ENCODE peak calls at places on chromosomes 2 and 18, in eight cellular contexts. One of them, this sample, is unnamed.

GRCh38 chr18:52950153-52950552 is 610.2 kb downstream of the DCC start:
- DNase-seq in body of pancreas: no peak
- DNase-seq in cardiac muscle cell: no peak
- DNase-seq in endothelial cell of umbilical vein: no peak
- DNase-seq in small intestine: no peak
- DNase-seq in naive thymus-derived CD4-positive, alpha-beta T cell: no peak
- DNase-seq in heart left ventricle: no peak
- DNase-seq in esophagus squamous epithelium: no peak
- DNase-seq in this sample: no peak

GRCh38 chr18:34864836-34865497 is 154.9 kb downstream of the DTNA start:
- DNase-seq in body of pancreas: no peak
- DNase-seq in cardiac muscle cell: no peak
- DNase-seq in endothelial cell of umbilical vein: no peak
- DNase-seq in small intestine: no peak
- DNase-seq in naive thymus-derived CD4-positive, alpha-beta T cell: no peak
- DNase-seq in heart left ventricle: no peak
- DNase-seq in esophagus squamous epithelium: no peak
- DNase-seq in this sample: no peak

GRCh38 chr2:195319548-195320415 is 337.2 kb upstream of the SLC39A10 start:
- DNase-seq in body of pancreas: no peak
- DNase-seq in cardiac muscle cell: no peak
- DNase-seq in endothelial cell of umbilical vein: no peak
- DNase-seq in small intestine: no peak
- DNase-seq in naive thymus-derived CD4-positive, alpha-beta T cell: no peak
- DNase-seq in heart left ventricle: no peak
- DNase-seq in esophagus squamous epithelium: no peak
- DNase-seq in this sample: no peak

GRCh38 chr2:148885988-148886387 is 11.0 kb downstream of the KIF5C start:
- DNase-seq in body of pancreas: no peak
- DNase-seq in cardiac muscle cell: no peak
- DNase-seq in endothelial cell of umbilical vein: no peak
- DNase-seq in small intestine: no peak
- DNase-seq in naive thymus-derived CD4-positive, alpha-beta T cell: no peak
- DNase-seq in heart left ventricle: no peak
- DNase-seq in esophagus squamous epithelium: no peak
- DNase-seq in this sample: no peak

GRCh38 chr2:155547571-155547970 is 785.0 kb downstream of the NR4A2 start:
- DNase-seq in body of pancreas: no peak
- DNase-seq in cardiac muscle cell: no peak
- DNase-seq in endothelial cell of umbilical vein: no peak
- DNase-seq in small intestine: no peak
- DNase-seq in naive thymus-derived CD4-positive, alpha-beta T cell: no peak
- DNase-seq in heart left ventricle: no peak
- DNase-seq in esophagus squamous epithelium: no peak
- DNase-seq in this sample: no peak

GRCh38 chr18:2191180-2191790 is 380.0 kb downstream of the METTL4 start:
- DNase-seq in body of pancreas: no peak
- DNase-seq in cardiac muscle cell: no peak
- DNase-seq in endothelial cell of umbilical vein: no peak
- DNase-seq in small intestine: no peak
- DNase-seq in naive thymus-derived CD4-positive, alpha-beta T cell: no peak
- DNase-seq in heart left ventricle: no peak
- DNase-seq in esophagus squamous epithelium: no peak
- DNase-seq in this sample: no peak

GRCh38 chr18:35618703-35619102 is 37.2 kb downstream of the GALNT1 start:
- DNase-seq in body of pancreas: no peak
- DNase-seq in cardiac muscle cell: no peak
- DNase-seq in endothelial cell of umbilical vein: peak; percentile 59
- DNase-seq in small intestine: no peak
- DNase-seq in naive thymus-derived CD4-positive, alpha-beta T cell: no peak
- DNase-seq in heart left ventricle: no peak
- DNase-seq in esophagus squamous epithelium: no peak
- DNase-seq in this sample: no peak

GRCh38 chr2:217307023-217307422 is 447.2 kb upstream of the TNP1 start:
- DNase-seq in body of pancreas: peak; percentile 10
- DNase-seq in cardiac muscle cell: no peak
- DNase-seq in endothelial cell of umbilical vein: no peak
- DNase-seq in small intestine: no peak
- DNase-seq in naive thymus-derived CD4-positive, alpha-beta T cell: no peak
- DNase-seq in heart left ventricle: no peak
- DNase-seq in esophagus squamous epithelium: no peak
- DNase-seq in this sample: no peak

GRCh38 chr2:29700560-29700959 is 220.8 kb downstream of the ALK start:
- DNase-seq in body of pancreas: no peak
- DNase-seq in cardiac muscle cell: no peak
- DNase-seq in endothelial cell of umbilical vein: no peak
- DNase-seq in small intestine: no peak
- DNase-seq in naive thymus-derived CD4-positive, alpha-beta T cell: no peak
- DNase-seq in heart left ventricle: no peak
- DNase-seq in esophagus squamous epithelium: no peak
- DNase-seq in this sample: no peak

GRCh38 chr2:24448811-24449210 is 42.2 kb upstream of the NCOA1 start:
- DNase-seq in body of pancreas: no peak
- DNase-seq in cardiac muscle cell: no peak
- DNase-seq in endothelial cell of umbilical vein: no peak
- DNase-seq in small intestine: no peak
- DNase-seq in naive thymus-derived CD4-positive, alpha-beta T cell: no peak
- DNase-seq in heart left ventricle: no peak
- DNase-seq in esophagus squamous epithelium: no peak
- DNase-seq in this sample: no peak

GRCh38 chr2:11406492-11407381 is 59.2 kb downstream of the E2F6 start:
- DNase-seq in body of pancreas: no peak
- DNase-seq in cardiac muscle cell: peak; percentile 72
- DNase-seq in endothelial cell of umbilical vein: no peak
- DNase-seq in small intestine: peak; percentile 31
- DNase-seq in naive thymus-derived CD4-positive, alpha-beta T cell: no peak
- DNase-seq in heart left ventricle: no peak
- DNase-seq in esophagus squamous epithelium: no peak
- DNase-seq in this sample: no peak

GRCh38 chr2:234669611-234670010 is 172.7 kb upstream of the ARL4C start:
- DNase-seq in body of pancreas: peak; percentile 45
- DNase-seq in cardiac muscle cell: no peak
- DNase-seq in endothelial cell of umbilical vein: no peak
- DNase-seq in small intestine: no peak
- DNase-seq in naive thymus-derived CD4-positive, alpha-beta T cell: no peak
- DNase-seq in heart left ventricle: no peak
- DNase-seq in esophagus squamous epithelium: no peak
- DNase-seq in this sample: peak; percentile 33

GRCh38 chr2:42307180-42307579 is 53.8 kb downstream of the COX7A2L start:
- DNase-seq in body of pancreas: no peak
- DNase-seq in cardiac muscle cell: no peak
- DNase-seq in endothelial cell of umbilical vein: no peak
- DNase-seq in small intestine: no peak
- DNase-seq in naive thymus-derived CD4-positive, alpha-beta T cell: no peak
- DNase-seq in heart left ventricle: no peak
- DNase-seq in esophagus squamous epithelium: no peak
- DNase-seq in this sample: no peak

GRCh38 chr18:3538456-3538855 is 88.5 kb downstream of the TGIF1 start:
- DNase-seq in body of pancreas: no peak
- DNase-seq in cardiac muscle cell: peak; percentile 23
- DNase-seq in endothelial cell of umbilical vein: no peak
- DNase-seq in small intestine: no peak
- DNase-seq in naive thymus-derived CD4-positive, alpha-beta T cell: no peak
- DNase-seq in heart left ventricle: no peak
- DNase-seq in esophagus squamous epithelium: no peak
- DNase-seq in this sample: no peak

GRCh38 chr2:180130403-180130802 is 123.3 kb upstream of the CWC22 start:
- DNase-seq in body of pancreas: no peak
- DNase-seq in cardiac muscle cell: peak; percentile 11
- DNase-seq in endothelial cell of umbilical vein: no peak
- DNase-seq in small intestine: no peak
- DNase-seq in naive thymus-derived CD4-positive, alpha-beta T cell: no peak
- DNase-seq in heart left ventricle: no peak
- DNase-seq in esophagus squamous epithelium: no peak
- DNase-seq in this sample: no peak

GRCh38 chr2:215410932-215411285 is 25.0 kb downstream of the FN1 start:
- DNase-seq in body of pancreas: no peak
- DNase-seq in cardiac muscle cell: peak; percentile 94
- DNase-seq in endothelial cell of umbilical vein: peak; percentile 89
- DNase-seq in small intestine: no peak
- DNase-seq in naive thymus-derived CD4-positive, alpha-beta T cell: no peak
- DNase-seq in heart left ventricle: no peak
- DNase-seq in esophagus squamous epithelium: no peak
- DNase-seq in this sample: no peak

GRCh38 chr2:219309278-219309677 is at the start of gene PTPRN:
- DNase-seq in body of pancreas: peak; percentile 45
- DNase-seq in cardiac muscle cell: peak; percentile 87
- DNase-seq in endothelial cell of umbilical vein: no peak
- DNase-seq in small intestine: no peak
- DNase-seq in naive thymus-derived CD4-positive, alpha-beta T cell: no peak
- DNase-seq in heart left ventricle: no peak
- DNase-seq in esophagus squamous epithelium: no peak
- DNase-seq in this sample: peak; percentile 92

GRCh38 chr2:130336877-130337734 is 5.6 kb upstream of the IMP4 start:
- DNase-seq in body of pancreas: peak; percentile 95
- DNase-seq in cardiac muscle cell: peak; percentile 83
- DNase-seq in endothelial cell of umbilical vein: peak; percentile 91
- DNase-seq in small intestine: peak; percentile 84
- DNase-seq in naive thymus-derived CD4-positive, alpha-beta T cell: no peak
- DNase-seq in heart left ventricle: peak; percentile 80
- DNase-seq in esophagus squamous epithelium: no peak
- DNase-seq in this sample: peak; percentile 90

DNA sequence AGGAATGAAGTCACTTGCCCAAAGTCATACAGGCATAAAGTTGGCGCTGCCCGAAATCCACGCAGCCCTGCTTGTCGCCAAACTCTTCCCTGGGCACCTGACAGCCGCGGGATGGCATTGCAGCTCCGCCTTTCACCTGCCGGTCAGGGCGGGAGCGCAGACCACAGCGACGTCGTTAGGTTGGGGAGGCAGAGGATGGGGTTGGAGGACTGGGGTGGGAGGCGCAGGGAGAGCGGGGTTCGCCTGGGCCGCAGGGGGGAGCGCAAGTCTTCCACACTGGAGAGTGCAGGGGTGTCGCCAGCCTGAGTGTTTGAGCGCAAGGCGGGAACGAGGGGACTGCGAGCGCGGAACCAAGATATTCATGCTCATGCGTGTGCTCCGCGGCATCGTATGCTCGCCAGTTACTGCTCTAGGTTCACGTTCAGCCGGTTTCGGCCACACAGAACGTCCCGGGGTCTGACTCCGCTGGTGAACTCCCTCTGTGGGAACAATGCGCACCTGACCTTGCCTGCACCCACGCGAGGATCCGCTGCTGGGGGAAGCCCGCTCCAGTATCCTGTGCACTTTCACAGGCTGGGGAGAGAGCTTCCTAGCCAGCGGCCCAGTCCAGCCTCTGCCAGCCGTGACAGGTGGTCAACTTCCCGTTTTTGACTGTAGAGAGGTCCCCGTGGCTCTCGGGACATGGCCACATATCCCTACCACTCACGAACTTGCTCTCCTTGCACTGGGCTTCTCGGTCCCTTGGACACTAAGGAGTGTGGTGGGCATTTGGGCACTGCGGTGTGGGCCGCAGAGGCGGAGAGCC is 767 bp upstream of the NPPC start:
- DNase-seq in body of pancreas: peak; percentile 30
- DNase-seq in cardiac muscle cell: peak; percentile 12
- DNase-seq in endothelial cell of umbilical vein: no peak
- DNase-seq in small intestine: no peak
- DNase-seq in naive thymus-derived CD4-positive, alpha-beta T cell: no peak
- DNase-seq in heart left ventricle: no peak
- DNase-seq in esophagus squamous epithelium: no peak
- DNase-seq in this sample: peak; percentile 33
- H3K27me3 ChIP-seq in body of pancreas: peaks cover 25% of the 10 kb centered on the region
- H3K27me3 ChIP-seq in cardiac muscle cell: peaks cover 80% of the 10 kb centered on the region
- H3K27me3 ChIP-seq in endothelial cell of umbilical vein: peaks cover 44% of the 10 kb centered on the region
- H3K27me3 ChIP-seq in small intestine: peaks cover 23% of the 10 kb centered on the region
- H3K27me3 ChIP-seq in naive thymus-derived CD4-positive, alpha-beta T cell: no peaks in the 10 kb centered on the region
- H3K27me3 ChIP-seq in heart left ventricle: peaks cover 18% of the 10 kb centered on the region
- H3K27me3 ChIP-seq in esophagus squamous epithelium: peaks cover 97% of the 10 kb centered on the region
- H3K27me3 ChIP-seq in this sample: peaks cover 20% of the 10 kb centered on the region

DNA sequence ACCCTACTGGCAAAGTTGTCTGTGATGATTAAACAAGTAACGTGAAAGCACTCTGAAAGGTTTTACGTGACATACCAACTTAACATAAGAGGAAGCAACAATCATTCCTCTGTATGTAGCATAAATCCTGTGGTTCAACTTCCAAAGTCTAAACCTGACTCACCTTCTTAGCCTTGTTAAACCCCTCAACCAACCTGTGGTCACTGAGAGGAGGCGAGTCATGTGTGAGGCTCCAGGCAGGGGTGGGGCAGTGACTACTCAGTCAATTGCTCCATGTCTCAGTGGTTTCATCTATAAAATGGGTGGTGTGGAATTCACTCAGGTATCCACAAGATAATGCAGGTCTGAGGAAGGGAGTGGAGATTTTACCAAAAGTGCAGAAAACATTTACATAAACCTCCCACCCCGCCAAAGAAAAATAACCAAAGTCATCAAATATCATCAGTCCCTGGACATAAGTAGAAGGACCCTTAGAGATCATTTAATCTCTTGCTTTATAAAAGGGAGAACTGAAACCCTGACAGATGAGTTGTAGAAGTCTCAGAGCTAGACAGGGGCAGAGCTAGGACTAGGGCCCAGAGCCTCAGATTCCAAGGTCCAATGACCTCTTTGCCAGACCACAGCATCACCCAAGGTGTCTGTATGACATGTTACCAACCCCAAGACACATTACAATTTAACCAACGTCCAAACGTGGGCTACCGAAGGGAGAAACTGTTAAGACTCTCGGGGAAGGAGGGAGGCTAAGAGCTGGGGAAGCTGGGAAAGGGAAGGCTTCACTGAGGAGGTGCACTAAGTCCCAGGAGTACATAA is 3.7 kb upstream of the PCBP1 start:
- DNase-seq in body of pancreas: no peak
- DNase-seq in cardiac muscle cell: no peak
- DNase-seq in endothelial cell of umbilical vein: no peak
- DNase-seq in small intestine: peak; percentile 97
- DNase-seq in naive thymus-derived CD4-positive, alpha-beta T cell: no peak
- DNase-seq in heart left ventricle: no peak
- DNase-seq in esophagus squamous epithelium: no peak
- DNase-seq in this sample: no peak
- H3K4me3 ChIP-seq in body of pancreas: no peak overlapping the region
- H3K4me3 ChIP-seq in cardiac muscle cell: no peak overlapping the region
- H3K4me3 ChIP-seq in endothelial cell of umbilical vein: no peak overlapping the region
- H3K4me3 ChIP-seq in small intestine: no peak overlapping the region
- H3K4me3 ChIP-seq in naive thymus-derived CD4-positive, alpha-beta T cell: peak overlapping the region; percentile 86
- H3K4me3 ChIP-seq in heart left ventricle: no peak overlapping the region
- H3K4me3 ChIP-seq in esophagus squamous epithelium: no peak overlapping the region
- H3K4me3 ChIP-seq in this sample: no peak overlapping the region

GRCh38 chr2:9952856-9953503 is 1.5 kb downstream of the GRHL1 start:
- DNase-seq in body of pancreas: no peak
- DNase-seq in cardiac muscle cell: no peak
- DNase-seq in endothelial cell of umbilical vein: no peak
- DNase-seq in small intestine: peak; percentile 15
- DNase-seq in naive thymus-derived CD4-positive, alpha-beta T cell: no peak
- DNase-seq in heart left ventricle: no peak
- DNase-seq in esophagus squamous epithelium: no peak
- DNase-seq in this sample: no peak
- H3K27me3 ChIP-seq in body of pancreas: no peaks in the 10 kb centered on the region
- H3K27me3 ChIP-seq in cardiac muscle cell: peaks cover 66% of the 10 kb centered on the region
- H3K27me3 ChIP-seq in endothelial cell of umbilical vein: no peaks in the 10 kb centered on the region
- H3K27me3 ChIP-seq in small intestine: no peaks in the 10 kb centered on the region
- H3K27me3 ChIP-seq in naive thymus-derived CD4-positive, alpha-beta T cell: no peaks in the 10 kb centered on the region
- H3K27me3 ChIP-seq in heart left ventricle: no peaks in the 10 kb centered on the region
- H3K27me3 ChIP-seq in esophagus squamous epithelium: peaks cover 10% of the 10 kb centered on the region
- H3K27me3 ChIP-seq in this sample: no peaks in the 10 kb centered on the region

DNA sequence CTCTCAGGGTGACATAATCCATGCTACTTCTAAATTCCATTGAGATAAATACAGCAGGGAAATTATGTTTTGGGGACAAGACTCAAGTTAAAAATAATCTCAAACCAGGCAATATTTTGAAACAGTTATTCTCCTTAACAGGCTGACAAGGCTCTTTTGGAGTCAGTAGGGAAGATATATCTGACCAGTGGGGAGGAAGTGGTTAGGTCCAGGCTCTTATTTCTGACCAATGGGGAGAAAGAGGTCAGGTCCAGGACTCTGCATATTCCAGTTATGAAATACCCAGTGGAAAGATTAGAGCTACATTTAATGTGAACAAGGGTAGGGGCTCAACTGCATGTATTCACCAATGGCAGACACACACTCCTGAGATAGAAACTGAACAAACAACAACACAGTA is 97.1 kb downstream of the DOCK10 start:
- DNase-seq in body of pancreas: no peak
- DNase-seq in cardiac muscle cell: peak; percentile 51
- DNase-seq in endothelial cell of umbilical vein: no peak
- DNase-seq in small intestine: no peak
- DNase-seq in naive thymus-derived CD4-positive, alpha-beta T cell: no peak
- DNase-seq in heart left ventricle: no peak
- DNase-seq in esophagus squamous epithelium: no peak
- DNase-seq in this sample: no peak
- H3K4me3 ChIP-seq in body of pancreas: no peak overlapping the region
- H3K4me3 ChIP-seq in cardiac muscle cell: no peak overlapping the region
- H3K4me3 ChIP-seq in endothelial cell of umbilical vein: peak overlapping the region; percentile 95
- H3K4me3 ChIP-seq in small intestine: peak overlapping the region; percentile 36
- H3K4me3 ChIP-seq in naive thymus-derived CD4-positive, alpha-beta T cell: peak overlapping the region; percentile 66
- H3K4me3 ChIP-seq in heart left ventricle: no peak overlapping the region
- H3K4me3 ChIP-seq in esophagus squamous epithelium: peak overlapping the region; percentile 30
- H3K4me3 ChIP-seq in this sample: no peak overlapping the region